ENCODE peak calls at places on chromosomes 5 and 9, in eight cellular contexts. T, K, J, O, H, S, L and Q are unnamed samples. For H3K4me1, the result is how much of the 10 kb centered on the place peaks cover.

GRCh38 chr9:94904806-94905205 is 178.3 kb downstream of the AOPEP start:
- DNase-seq in T (no peak), K (peak), J (no peak), O (no peak), H (no peak), S (no peak), L (no peak), Q (no peak)

GRCh38 chr5:109971968-109972367 is 282.2 kb downstream of the MAN2A1 start:
- DNase-seq in T (no peak), K (no peak), J (no peak), O (no peak), H (no peak), S (no peak), L (no peak), Q (no peak)

GRCh38 chr5:141914154-141914743 is 9.4 kb upstream of the DELE1 start:
- DNase-seq in T (no peak), K (no peak), J (peak), O (peak), H (no peak), S (no peak), L (peak), Q (no peak)

GRCh38 chr5:66595877-66596790 is at the start of gene MAST4:
- DNase-seq in T (peak), K (peak), J (peak), O (peak), H (peak), S (peak), L (peak), Q (no peak)

GRCh38 chr9:27943544-27943943 is 370.3 kb upstream of the C9orf72 start:
- DNase-seq in T (no peak), K (no peak), J (no peak), O (no peak), H (no peak), S (no peak), L (no peak), Q (no peak)

GRCh38 chr9:35515766-35516165 is 25.9 kb downstream of the RUSC2 start:
- DNase-seq in T (no peak), K (no peak), J (no peak), O (no peak), H (no peak), S (no peak), L (no peak), Q (no peak)

GRCh38 chr9:129476821-129477611 is 143.9 kb downstream of the C9orf50 start:
- DNase-seq in T (no peak), K (peak), J (no peak), O (no peak), H (no peak), S (no peak), L (no peak), Q (no peak)

GRCh38 chr5:97980291-97980690 is 793.2 kb upstream of the RGMB start:
- DNase-seq in T (no peak), K (no peak), J (no peak), O (no peak), H (no peak), S (no peak), L (no peak), Q (no peak)

GRCh38 chr5:147857302-147858129 is 21.0 kb upstream of the SCGB3A2 start:
- DNase-seq in T (peak), K (peak), J (peak), O (peak), H (peak), S (peak), L (peak), Q (no peak)

GRCh38 chr9:113614843-113615648 is 151.5 kb downstream of the RGS3 start:
- DNase-seq in T (no peak), K (no peak), J (no peak), O (no peak), H (peak), S (peak), L (peak), Q (no peak)

GRCh38 chr5:94830520-94830919 is 212.1 kb downstream of the SLF1 start:
- DNase-seq in T (no peak), K (no peak), J (no peak), O (no peak), H (no peak), S (no peak), L (no peak), Q (no peak)

GRCh38 chr5:160802567-160802966 is 49.4 kb downstream of the ATP10B start:
- DNase-seq in T (no peak), K (no peak), J (peak), O (no peak), H (no peak), S (no peak), L (no peak), Q (no peak)

GRCh38 chr5:41182666-41183065 is 30.7 kb downstream of the C6 start:
- DNase-seq in T (no peak), K (peak), J (no peak), O (no peak), H (no peak), S (no peak), L (no peak), Q (no peak)

GRCh38 chr5:39755986-39756385 is 331.2 kb upstream of the DAB2 start:
- DNase-seq in T (peak), K (no peak), J (no peak), O (no peak), H (no peak), S (no peak), L (no peak), Q (no peak)

GRCh38 chr5:131303537-131303936 is 39.7 kb downstream of the CDC42SE2 start:
- DNase-seq in T (no peak), K (no peak), J (no peak), O (no peak), H (no peak), S (no peak), L (no peak), Q (no peak)

GRCh38 chr9:131839281-131840084 is 99.6 kb upstream of the RAPGEF1 start:
- DNase-seq in T (no peak), K (no peak), J (peak), O (no peak), H (no peak), S (peak), L (no peak), Q (no peak)

GRCh38 chr5:166722939-166723338 is 1568.5 kb upstream of the WWC1 start:
- DNase-seq in T (peak), K (no peak), J (no peak), O (no peak), H (no peak), S (no peak), L (no peak), Q (no peak)

GRCh38 chr5:130337179-130337888 is 433.1 kb downstream of the CHSY3 start:
- DNase-seq in T (peak), K (no peak), J (no peak), O (no peak), H (no peak), S (no peak), L (no peak), Q (no peak)

GRCh38 chr9:123282343-123283047 is 14.1 kb upstream of the STRBP start:
- DNase-seq in T (peak), K (no peak), J (peak), O (peak), H (no peak), S (no peak), L (no peak), Q (no peak)

GRCh38 chr9:79028101-79028500 is 543.7 kb upstream of the TLE4 start:
- DNase-seq in T (no peak), K (no peak), J (no peak), O (no peak), H (no peak), S (no peak), L (no peak), Q (no peak)

GRCh38 chr9:77793909-77794308 is 145.8 kb upstream of the GNA14 start:
- DNase-seq in T (no peak), K (no peak), J (no peak), O (no peak), H (no peak), S (no peak), L (no peak), Q (no peak)

GRCh38 chr5:59039003-59039295 is 456.1 kb downstream of the RAB3C start:
- DNase-seq in T (no peak), K (no peak), J (no peak), O (no peak), H (no peak), S (no peak), L (no peak), Q (no peak)
- H3K4me1 ChIP-seq in T (under half), K (half or more), J (under half), O (half or more), H (under half), S (under half), L (under half), Q (half or more)

GRCh38 chr9:38141751-38142150 is 72.7 kb upstream of the SHB start:
- DNase-seq in T (no peak), K (no peak), J (no peak), O (no peak), H (no peak), S (no peak), L (no peak), Q (no peak)
- TF ChIP-seq EP300 in T (no peak), K (no peak), J (no peak), O (no peak), H (no peak), S (no peak), L (no peak), Q (no peak)

GRCh38 chr5:4089087-4089486 is 493.5 kb downstream of the IRX1 start:
- DNase-seq in T (no peak), K (no peak), J (no peak), O (no peak), H (no peak), S (no peak), L (no peak), Q (peak)
- H3K4me1 ChIP-seq in T (under half), K (under half), J (under half), O (under half), H (under half), S (under half), L (under half), Q (under half)

DNA sequence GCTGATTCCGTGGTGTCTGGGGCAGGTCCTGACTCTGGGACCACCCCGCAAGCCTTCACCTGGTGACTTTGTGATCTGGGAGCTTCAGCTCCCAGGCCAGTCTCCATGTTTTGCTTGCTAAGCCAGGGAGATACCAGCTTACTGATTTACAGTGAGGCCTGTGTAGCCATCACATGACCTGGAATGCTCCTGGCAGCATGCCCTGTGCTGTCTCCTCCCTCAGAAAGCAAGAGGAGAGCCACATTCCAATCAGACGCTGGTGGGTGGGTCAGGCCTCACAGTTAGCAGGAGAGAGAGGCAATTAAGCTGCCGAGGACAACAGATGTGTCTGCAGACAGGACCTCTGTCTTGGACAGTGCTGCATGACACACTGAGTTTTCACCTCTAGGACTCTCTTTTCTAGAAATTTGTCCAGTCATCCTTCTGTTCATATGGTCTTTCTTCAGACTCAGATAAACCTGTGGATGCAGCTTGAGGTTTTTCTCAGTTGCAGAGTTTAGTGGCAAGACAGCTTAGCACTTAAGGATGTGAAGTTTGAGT is 24.4 kb upstream of the GRPEL2 start:
- DNase-seq in T (peak), K (peak), J (peak), O (peak), H (peak), S (peak), L (no peak), Q (no peak)
- TF ChIP-seq EP300 in T (no peak), K (no peak), J (no peak), O (no peak), H (no peak), S (no peak), L (no peak), Q (no peak)

GRCh38 chr9:97508852-97509251 is 7.4 kb downstream of the TMOD1 start:
- DNase-seq in T (no peak), K (no peak), J (no peak), O (no peak), H (no peak), S (no peak), L (no peak), Q (peak)
- H3K4me1 ChIP-seq in T (under half), K (under half), J (under half), O (under half), H (under half), S (under half), L (under half), Q (half or more)

GRCh38 chr5:96963267-96963666 is 27.4 kb downstream of the LNPEP start:
- DNase-seq in T (no peak), K (no peak), J (peak), O (no peak), H (peak), S (peak), L (peak), Q (peak)
- TF ChIP-seq EP300 in T (no peak), K (no peak), J (no peak), O (no peak), H (no peak), S (no peak), L (no peak), Q (no peak)

GRCh38 chr5:95989283-95990048 is 27.8 kb upstream of the ELL2 start:
- DNase-seq in T (no peak), K (no peak), J (no peak), O (no peak), H (no peak), S (no peak), L (no peak), Q (no peak)

GRCh38 chr5:95986937-95987520 is 25.4 kb upstream of the ELL2 start:
- DNase-seq in T (no peak), K (peak), J (no peak), O (no peak), H (no peak), S (no peak), L (no peak), Q (no peak)

GRCh38 chr5:95986001-95986400 is 24.4 kb upstream of the ELL2 start:
- DNase-seq in T (no peak), K (no peak), J (no peak), O (no peak), H (no peak), S (no peak), L (no peak), Q (no peak)

GRCh38 chr5:95988094-95988493 is 26.4 kb upstream of the ELL2 start:
- DNase-seq in T (no peak), K (peak), J (no peak), O (no peak), H (no peak), S (no peak), L (no peak), Q (no peak)

GRCh38 chr5:95988877-95989276 is 27.2 kb upstream of the ELL2 start:
- DNase-seq in T (no peak), K (peak), J (no peak), O (no peak), H (no peak), S (no peak), L (no peak), Q (no peak)
- H3K4me1 ChIP-seq in T (under half), K (half or more), J (under half), O (under half), H (under half), S (under half), L (under half), Q (under half)

GRCh38 chr9:93080406-93080805 is 15.6 kb upstream of the CARD19 start:
- DNase-seq in T (no peak), K (no peak), J (no peak), O (no peak), H (peak), S (no peak), L (peak), Q (no peak)
- TF ChIP-seq EP300 in T (no peak), K (no peak), J (no peak), O (no peak), H (no peak), S (no peak), L (no peak), Q (no peak)

DNA sequence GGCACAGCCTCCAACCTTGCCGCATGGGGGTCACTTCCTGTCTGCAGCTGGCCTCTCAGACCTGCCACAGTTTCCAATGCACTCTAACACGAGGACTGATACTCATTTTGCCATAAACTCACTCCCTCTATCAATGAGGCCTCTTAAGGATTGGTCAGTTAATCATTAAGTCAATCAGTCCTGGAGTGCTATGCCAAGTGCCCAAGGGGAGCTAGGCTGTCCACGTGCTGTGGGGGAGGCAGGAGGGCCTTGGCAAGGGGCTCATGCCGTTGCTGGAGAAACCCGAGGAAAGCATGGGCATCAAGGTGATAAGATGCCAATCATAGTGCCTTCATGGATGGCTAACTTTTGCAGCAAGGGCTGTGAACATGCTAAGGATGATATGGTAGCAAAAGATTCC is 1.7 kb upstream of the ALDH1B1 start:
- DNase-seq in T (no peak), K (no peak), J (no peak), O (no peak), H (no peak), S (no peak), L (no peak), Q (no peak)
- H3K4me1 ChIP-seq in T (under half), K (half or more), J (under half), O (half or more), H (under half), S (under half), L (under half), Q (under half)